ENCODE peak calls at places on chromosomes 6 and 20, in ten cellular contexts. One of them, this sample, is unnamed.

GRCh38 chr6:52503344-52503747 is 73.5 kb downstream of the TRAM2 start:
- DNase-seq in left ventricle myocardium inferior: peak; percentile 34
- DNase-seq in SJCRH30: no peak
- DNase-seq in ascending aorta: no peak
- DNase-seq in esophagus squamous epithelium: no peak
- DNase-seq in CD4-positive, alpha-beta memory T cell: no peak
- DNase-seq in effector memory CD4-positive, alpha-beta T cell: no peak
- DNase-seq in suprapubic skin: no peak
- DNase-seq in K562: peak; percentile 26
- DNase-seq in lung: no peak
- DNase-seq in this sample: no peak

GRCh38 chr6:126880926-126881325 is 237.5 kb upstream of the RSPO3 start:
- DNase-seq in left ventricle myocardium inferior: no peak
- DNase-seq in SJCRH30: no peak
- DNase-seq in ascending aorta: no peak
- DNase-seq in esophagus squamous epithelium: no peak
- DNase-seq in CD4-positive, alpha-beta memory T cell: no peak
- DNase-seq in effector memory CD4-positive, alpha-beta T cell: no peak
- DNase-seq in suprapubic skin: no peak
- DNase-seq in K562: no peak
- DNase-seq in lung: no peak
- DNase-seq in this sample: no peak

GRCh38 chr6:71473908-71474307 is 185.3 kb downstream of the OGFRL1 start:
- DNase-seq in left ventricle myocardium inferior: peak; percentile 29
- DNase-seq in SJCRH30: peak; percentile 21
- DNase-seq in ascending aorta: peak; percentile 83
- DNase-seq in esophagus squamous epithelium: no peak
- DNase-seq in CD4-positive, alpha-beta memory T cell: no peak
- DNase-seq in effector memory CD4-positive, alpha-beta T cell: no peak
- DNase-seq in suprapubic skin: peak; percentile 92
- DNase-seq in K562: no peak
- DNase-seq in lung: peak; percentile 82
- DNase-seq in this sample: peak; percentile 40

GRCh38 chr6:93713974-93714373 is 294.6 kb upstream of the EPHA7 start:
- DNase-seq in left ventricle myocardium inferior: no peak
- DNase-seq in SJCRH30: no peak
- DNase-seq in ascending aorta: no peak
- DNase-seq in esophagus squamous epithelium: no peak
- DNase-seq in CD4-positive, alpha-beta memory T cell: no peak
- DNase-seq in effector memory CD4-positive, alpha-beta T cell: no peak
- DNase-seq in suprapubic skin: no peak
- DNase-seq in K562: no peak
- DNase-seq in lung: no peak
- DNase-seq in this sample: no peak

GRCh38 chr6:140537834-140538680 is 1163.6 kb upstream of the CITED2 start:
- DNase-seq in left ventricle myocardium inferior: no peak
- DNase-seq in SJCRH30: peak; percentile 73
- DNase-seq in ascending aorta: peak; percentile 79
- DNase-seq in esophagus squamous epithelium: no peak
- DNase-seq in CD4-positive, alpha-beta memory T cell: no peak
- DNase-seq in effector memory CD4-positive, alpha-beta T cell: no peak
- DNase-seq in suprapubic skin: no peak
- DNase-seq in K562: no peak
- DNase-seq in lung: no peak
- DNase-seq in this sample: peak; percentile 51

GRCh38 chr6:151847064-151847463 is 39.6 kb downstream of the ESR1 start:
- DNase-seq in left ventricle myocardium inferior: no peak
- DNase-seq in SJCRH30: peak; percentile 69
- DNase-seq in ascending aorta: no peak
- DNase-seq in esophagus squamous epithelium: no peak
- DNase-seq in CD4-positive, alpha-beta memory T cell: no peak
- DNase-seq in effector memory CD4-positive, alpha-beta T cell: no peak
- DNase-seq in suprapubic skin: no peak
- DNase-seq in K562: peak; percentile 27
- DNase-seq in lung: no peak
- DNase-seq in this sample: peak; percentile 46

GRCh38 chr6:45185403-45186251 is 142.5 kb upstream of the RUNX2 start:
- DNase-seq in left ventricle myocardium inferior: no peak
- DNase-seq in SJCRH30: no peak
- DNase-seq in ascending aorta: no peak
- DNase-seq in esophagus squamous epithelium: no peak
- DNase-seq in CD4-positive, alpha-beta memory T cell: no peak
- DNase-seq in effector memory CD4-positive, alpha-beta T cell: no peak
- DNase-seq in suprapubic skin: no peak
- DNase-seq in K562: peak; percentile 59
- DNase-seq in lung: no peak
- DNase-seq in this sample: no peak

GRCh38 chr6:50939931-50940330 is 121.3 kb downstream of the TFAP2B start:
- DNase-seq in left ventricle myocardium inferior: no peak
- DNase-seq in SJCRH30: no peak
- DNase-seq in ascending aorta: no peak
- DNase-seq in esophagus squamous epithelium: no peak
- DNase-seq in CD4-positive, alpha-beta memory T cell: no peak
- DNase-seq in effector memory CD4-positive, alpha-beta T cell: no peak
- DNase-seq in suprapubic skin: no peak
- DNase-seq in K562: no peak
- DNase-seq in lung: no peak
- DNase-seq in this sample: no peak

GRCh38 chr20:13355386-13355785 is 134.3 kb downstream of the ISM1 start:
- DNase-seq in left ventricle myocardium inferior: no peak
- DNase-seq in SJCRH30: no peak
- DNase-seq in ascending aorta: no peak
- DNase-seq in esophagus squamous epithelium: no peak
- DNase-seq in CD4-positive, alpha-beta memory T cell: no peak
- DNase-seq in effector memory CD4-positive, alpha-beta T cell: no peak
- DNase-seq in suprapubic skin: no peak
- DNase-seq in K562: no peak
- DNase-seq in lung: peak; percentile 42
- DNase-seq in this sample: no peak
- H3K27ac ChIP-seq in left ventricle myocardium inferior: no peak overlapping the region
- H3K27ac ChIP-seq in SJCRH30: peak overlapping the region; percentile 79
- H3K27ac ChIP-seq in ascending aorta: no peak overlapping the region
- H3K27ac ChIP-seq in esophagus squamous epithelium: no peak overlapping the region
- H3K27ac ChIP-seq in CD4-positive, alpha-beta memory T cell: no peak overlapping the region
- H3K27ac ChIP-seq in effector memory CD4-positive, alpha-beta T cell: no peak overlapping the region
- H3K27ac ChIP-seq in suprapubic skin: peak overlapping the region; percentile 77
- H3K27ac ChIP-seq in K562: no peak overlapping the region
- H3K27ac ChIP-seq in lung: no peak overlapping the region
- H3K27ac ChIP-seq in this sample: no peak overlapping the region

GRCh38 chr20:1417273-1417672 is 24.4 kb upstream of the FKBP1A start:
- DNase-seq in left ventricle myocardium inferior: no peak
- DNase-seq in SJCRH30: peak; percentile 46
- DNase-seq in ascending aorta: no peak
- DNase-seq in esophagus squamous epithelium: no peak
- DNase-seq in CD4-positive, alpha-beta memory T cell: no peak
- DNase-seq in effector memory CD4-positive, alpha-beta T cell: no peak
- DNase-seq in suprapubic skin: no peak
- DNase-seq in K562: no peak
- DNase-seq in lung: no peak
- DNase-seq in this sample: no peak

GRCh38 chr20:1415667-1416468 is 23.0 kb upstream of the FKBP1A start:
- DNase-seq in left ventricle myocardium inferior: no peak
- DNase-seq in SJCRH30: peak; percentile 67
- DNase-seq in ascending aorta: no peak
- DNase-seq in esophagus squamous epithelium: no peak
- DNase-seq in CD4-positive, alpha-beta memory T cell: no peak
- DNase-seq in effector memory CD4-positive, alpha-beta T cell: no peak
- DNase-seq in suprapubic skin: no peak
- DNase-seq in K562: peak; percentile 78
- DNase-seq in lung: no peak
- DNase-seq in this sample: no peak

GRCh38 chr20:1420066-1420465 is 27.2 kb upstream of the FKBP1A start:
- DNase-seq in left ventricle myocardium inferior: no peak
- DNase-seq in SJCRH30: no peak
- DNase-seq in ascending aorta: no peak
- DNase-seq in esophagus squamous epithelium: no peak
- DNase-seq in CD4-positive, alpha-beta memory T cell: no peak
- DNase-seq in effector memory CD4-positive, alpha-beta T cell: no peak
- DNase-seq in suprapubic skin: no peak
- DNase-seq in K562: no peak
- DNase-seq in lung: no peak
- DNase-seq in this sample: no peak

GRCh38 chr20:1418335-1418734 is 25.5 kb upstream of the FKBP1A start:
- DNase-seq in left ventricle myocardium inferior: no peak
- DNase-seq in SJCRH30: no peak
- DNase-seq in ascending aorta: no peak
- DNase-seq in esophagus squamous epithelium: no peak
- DNase-seq in CD4-positive, alpha-beta memory T cell: no peak
- DNase-seq in effector memory CD4-positive, alpha-beta T cell: no peak
- DNase-seq in suprapubic skin: no peak
- DNase-seq in K562: no peak
- DNase-seq in lung: no peak
- DNase-seq in this sample: no peak

GRCh38 chr20:1417790-1418189 is 24.9 kb upstream of the FKBP1A start:
- DNase-seq in left ventricle myocardium inferior: no peak
- DNase-seq in SJCRH30: no peak
- DNase-seq in ascending aorta: no peak
- DNase-seq in esophagus squamous epithelium: no peak
- DNase-seq in CD4-positive, alpha-beta memory T cell: no peak
- DNase-seq in effector memory CD4-positive, alpha-beta T cell: no peak
- DNase-seq in suprapubic skin: no peak
- DNase-seq in K562: no peak
- DNase-seq in lung: no peak
- DNase-seq in this sample: no peak
- H3K27ac ChIP-seq in left ventricle myocardium inferior: no peak overlapping the region
- H3K27ac ChIP-seq in SJCRH30: no peak overlapping the region
- H3K27ac ChIP-seq in ascending aorta: no peak overlapping the region
- H3K27ac ChIP-seq in esophagus squamous epithelium: no peak overlapping the region
- H3K27ac ChIP-seq in CD4-positive, alpha-beta memory T cell: no peak overlapping the region
- H3K27ac ChIP-seq in effector memory CD4-positive, alpha-beta T cell: no peak overlapping the region
- H3K27ac ChIP-seq in suprapubic skin: no peak overlapping the region
- H3K27ac ChIP-seq in K562: no peak overlapping the region
- H3K27ac ChIP-seq in lung: no peak overlapping the region
- H3K27ac ChIP-seq in this sample: no peak overlapping the region

DNA sequence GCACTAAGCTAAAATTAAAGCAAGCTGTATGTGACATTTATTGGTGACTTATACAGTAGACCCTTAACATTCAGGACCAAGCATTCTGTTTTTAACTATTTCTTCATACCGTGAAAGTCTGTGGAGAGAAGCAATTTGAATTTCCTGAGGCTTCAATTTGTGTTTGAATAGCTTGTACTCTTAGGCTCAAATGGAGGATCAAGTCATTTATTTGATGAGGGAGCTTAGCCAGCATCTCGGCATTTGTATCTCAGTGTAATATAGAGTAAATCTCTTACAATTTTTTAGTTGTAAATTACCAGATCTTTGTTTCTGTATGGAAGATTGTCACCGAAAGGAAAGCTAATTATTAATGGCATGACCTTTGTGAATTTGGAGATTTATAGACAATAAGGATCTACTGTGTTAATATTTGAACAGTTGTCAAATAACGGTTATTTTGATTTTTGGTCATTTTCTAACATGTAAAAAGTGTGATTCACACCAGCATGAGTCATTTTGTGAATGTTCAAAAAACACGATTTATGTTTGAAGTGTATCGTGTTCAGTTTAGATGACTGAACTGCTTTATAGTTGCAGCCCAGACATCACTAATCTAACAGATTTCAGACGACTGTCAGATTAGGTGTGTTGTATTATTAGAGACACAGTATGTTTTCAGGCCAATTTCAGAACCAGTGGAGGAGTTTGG is 332.8 kb downstream of the CDKAL1 start:
- DNase-seq in left ventricle myocardium inferior: no peak
- DNase-seq in SJCRH30: no peak
- DNase-seq in ascending aorta: no peak
- DNase-seq in esophagus squamous epithelium: no peak
- DNase-seq in CD4-positive, alpha-beta memory T cell: no peak
- DNase-seq in effector memory CD4-positive, alpha-beta T cell: no peak
- DNase-seq in suprapubic skin: no peak
- DNase-seq in K562: no peak
- DNase-seq in lung: no peak
- DNase-seq in this sample: no peak
- H3K27ac ChIP-seq in left ventricle myocardium inferior: no peak overlapping the region
- H3K27ac ChIP-seq in SJCRH30: no peak overlapping the region
- H3K27ac ChIP-seq in ascending aorta: no peak overlapping the region
- H3K27ac ChIP-seq in esophagus squamous epithelium: no peak overlapping the region
- H3K27ac ChIP-seq in CD4-positive, alpha-beta memory T cell: no peak overlapping the region
- H3K27ac ChIP-seq in effector memory CD4-positive, alpha-beta T cell: no peak overlapping the region
- H3K27ac ChIP-seq in suprapubic skin: no peak overlapping the region
- H3K27ac ChIP-seq in K562: no peak overlapping the region
- H3K27ac ChIP-seq in lung: no peak overlapping the region
- H3K27ac ChIP-seq in this sample: no peak overlapping the region

DNA sequence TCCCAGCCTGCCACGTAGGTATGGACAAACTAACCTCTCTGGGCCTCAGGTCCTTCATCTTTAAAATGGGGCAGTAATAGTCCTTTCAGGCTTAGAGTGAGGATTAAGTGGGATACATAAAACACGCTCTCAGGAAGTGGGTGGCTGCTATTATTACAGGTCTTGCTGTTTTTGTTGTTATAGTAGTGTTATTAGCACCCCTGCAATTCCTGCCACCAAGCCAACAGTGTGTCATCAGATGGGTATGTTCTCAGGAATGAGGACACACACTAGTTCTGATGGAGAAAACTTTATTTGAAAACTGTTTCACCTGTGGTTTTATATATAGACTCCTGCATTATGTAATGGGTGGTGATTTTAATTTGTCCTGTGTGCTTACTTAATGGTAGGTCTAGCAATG is 131.7 kb downstream of the LRRC1 start:
- DNase-seq in left ventricle myocardium inferior: no peak
- DNase-seq in SJCRH30: no peak
- DNase-seq in ascending aorta: no peak
- DNase-seq in esophagus squamous epithelium: no peak
- DNase-seq in CD4-positive, alpha-beta memory T cell: no peak
- DNase-seq in effector memory CD4-positive, alpha-beta T cell: no peak
- DNase-seq in suprapubic skin: no peak
- DNase-seq in K562: no peak
- DNase-seq in lung: no peak
- DNase-seq in this sample: no peak
- H3K27ac ChIP-seq in left ventricle myocardium inferior: peak overlapping the region; percentile 57
- H3K27ac ChIP-seq in SJCRH30: peak overlapping the region; percentile 74
- H3K27ac ChIP-seq in ascending aorta: peak overlapping the region; percentile 17
- H3K27ac ChIP-seq in esophagus squamous epithelium: peak overlapping the region; percentile 93
- H3K27ac ChIP-seq in CD4-positive, alpha-beta memory T cell: no peak overlapping the region
- H3K27ac ChIP-seq in effector memory CD4-positive, alpha-beta T cell: no peak overlapping the region
- H3K27ac ChIP-seq in suprapubic skin: peak overlapping the region; percentile 92
- H3K27ac ChIP-seq in K562: no peak overlapping the region
- H3K27ac ChIP-seq in lung: no peak overlapping the region
- H3K27ac ChIP-seq in this sample: no peak overlapping the region

This sample was measured in right cardiac atrium.